ENCODE peak calls at places on chromosomes 16 and 17, in nine cellular contexts. Q is thyroid gland; Y is PC-3; J is CD8-positive, alpha-beta memory T cell; G is A549; B is GM23338; C is IMR-90; T is effector memory CD4-positive, alpha-beta T cell; A is neuronal stem cell. X is an unnamed sample.

GRCh38 chr16:57564571-57565270 is 22.3 kb downstream of the ADGRG5 start:
- DNase-seq in Q (no peak), Y (no peak), J (no peak), G (no peak), B (no peak), C (peak; percentile 62), T (no peak), A (no peak), X (no peak)

GRCh38 chr16:23348579-23349469 is 46.7 kb downstream of the SCNN1B start:
- DNase-seq in Q (no peak), Y (no peak), J (no peak), G (no peak), B (peak; percentile 79), C (no peak), T (no peak), A (no peak), X (no peak)

GRCh38 chr17:12549499-12549901 is 116.2 kb upstream of the MYOCD start:
- DNase-seq in Q (no peak), Y (no peak), J (no peak), G (no peak), B (no peak), C (peak; percentile 72), T (no peak), A (no peak), X (no peak)

GRCh38 chr17:82217120-82217529 is 4.5 kb upstream of the CCDC57 start:
- DNase-seq in Q (no peak), Y (no peak), J (no peak), G (no peak), B (no peak), C (no peak), T (no peak), A (no peak), X (no peak)

GRCh38 chr17:81519284-81520020 is 6.9 kb upstream of the ACTG1 start:
- DNase-seq in Q (peak; percentile 89), Y (peak; percentile 90), J (peak; percentile 65), G (peak; percentile 61), B (peak; percentile 78), C (no peak), T (peak; percentile 65), A (no peak), X (peak; percentile 78)

GRCh38 chr17:67200727-67201301 is 44.2 kb downstream of the HELZ start:
- DNase-seq in Q (no peak), Y (peak; percentile 53), J (no peak), G (peak; percentile 58), B (peak; percentile 58), C (no peak), T (no peak), A (no peak), X (no peak)

GRCh38 chr17:73624496-73624988 is 19.7 kb downstream of the SDK2 start:
- DNase-seq in Q (no peak), Y (no peak), J (no peak), G (no peak), B (no peak), C (no peak), T (no peak), A (no peak), X (no peak)

GRCh38 chr17:29664743-29665479 is 42.2 kb upstream of the CORO6 start:
- DNase-seq in Q (no peak), Y (peak; percentile 80), J (no peak), G (peak; percentile 22), B (no peak), C (peak; percentile 73), T (no peak), A (no peak), X (peak; percentile 30)

GRCh38 chr17:42111901-42112551 is 488 bp downstream of the DHX58 start:
- DNase-seq in Q (peak; percentile 54), Y (no peak), J (no peak), G (no peak), B (no peak), C (peak; percentile 17), T (peak; percentile 15), A (no peak), X (peak; percentile 82)

GRCh38 chr17:72461757-72462156 is 340.9 kb downstream of the SOX9 start:
- DNase-seq in Q (no peak), Y (no peak), J (no peak), G (no peak), B (no peak), C (no peak), T (no peak), A (no peak), X (no peak)

GRCh38 chr17:57636274-57636673 is 108.8 kb downstream of the CCDC182 start:
- DNase-seq in Q (no peak), Y (no peak), J (no peak), G (no peak), B (no peak), C (no peak), T (no peak), A (no peak), X (no peak)

DNA sequence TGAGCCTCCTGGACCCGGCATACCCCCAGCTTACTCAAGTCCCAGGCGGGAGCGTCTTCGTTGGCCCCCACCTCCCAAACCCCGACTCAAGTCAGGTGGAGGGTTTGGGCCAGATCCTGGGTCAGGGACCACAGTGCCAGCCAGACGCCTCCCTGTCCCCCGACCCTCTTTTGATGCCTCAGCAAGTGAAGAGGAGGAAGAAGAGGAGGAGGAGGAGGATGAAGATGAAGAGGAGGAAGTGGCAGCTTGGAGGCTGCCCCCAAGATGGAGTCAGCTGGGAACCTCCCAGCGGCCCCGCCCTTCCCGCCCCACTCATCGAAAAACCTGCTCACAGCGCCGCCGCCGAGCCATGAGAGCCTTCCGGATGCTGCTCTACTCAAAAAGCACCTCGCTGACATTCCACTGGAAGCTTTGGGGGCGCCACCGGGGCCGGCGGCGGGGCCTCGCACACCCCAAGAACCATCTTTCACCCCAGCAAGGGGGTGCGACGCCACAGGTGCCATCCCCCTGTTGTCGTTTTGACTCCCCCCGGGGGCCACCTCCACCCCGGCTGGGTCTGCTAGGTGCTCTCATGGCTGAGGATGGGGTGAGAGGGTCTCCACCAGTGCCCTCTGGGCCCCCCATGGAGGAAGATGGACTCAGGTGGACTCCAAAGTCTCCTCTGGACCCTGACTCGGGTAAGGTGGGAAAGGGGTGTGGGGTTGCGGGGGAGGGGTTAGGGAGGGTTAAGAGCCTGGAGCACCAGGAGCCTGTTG is 1.6 kb downstream of the SENP3 start:
- DNase-seq in Q (no peak), Y (no peak), J (no peak), G (no peak), B (peak; percentile 29), C (no peak), T (no peak), A (no peak), X (no peak)
- H3K27ac ChIP-seq in Q (no peak overlapping the region), Y (no peak overlapping the region), J (peak overlapping the region; percentile 94), G (peak overlapping the region; percentile 97), B (no peak overlapping the region), C (no peak overlapping the region), T (peak overlapping the region; percentile 97), A (no peak overlapping the region), X (no peak overlapping the region)

GRCh38 chr16:3135120-3135715 is 389 bp downstream of the ZNF213 start:
- DNase-seq in Q (no peak), Y (no peak), J (no peak), G (no peak), B (no peak), C (no peak), T (no peak), A (no peak), X (peak; percentile 30)

GRCh38 chr16:3138823-3139426 is 4.1 kb downstream of the ZNF213 start:
- DNase-seq in Q (no peak), Y (no peak), J (no peak), G (no peak), B (no peak), C (no peak), T (no peak), A (no peak), X (no peak)

GRCh38 chr16:3137267-3137666 is 2.4 kb downstream of the ZNF213 start:
- DNase-seq in Q (no peak), Y (no peak), J (no peak), G (no peak), B (no peak), C (no peak), T (no peak), A (no peak), X (no peak)

GRCh38 chr16:3140603-3141427 is 6.0 kb downstream of the ZNF213 start:
- DNase-seq in Q (no peak), Y (no peak), J (no peak), G (no peak), B (no peak), C (no peak), T (no peak), A (no peak), X (no peak)

DNA sequence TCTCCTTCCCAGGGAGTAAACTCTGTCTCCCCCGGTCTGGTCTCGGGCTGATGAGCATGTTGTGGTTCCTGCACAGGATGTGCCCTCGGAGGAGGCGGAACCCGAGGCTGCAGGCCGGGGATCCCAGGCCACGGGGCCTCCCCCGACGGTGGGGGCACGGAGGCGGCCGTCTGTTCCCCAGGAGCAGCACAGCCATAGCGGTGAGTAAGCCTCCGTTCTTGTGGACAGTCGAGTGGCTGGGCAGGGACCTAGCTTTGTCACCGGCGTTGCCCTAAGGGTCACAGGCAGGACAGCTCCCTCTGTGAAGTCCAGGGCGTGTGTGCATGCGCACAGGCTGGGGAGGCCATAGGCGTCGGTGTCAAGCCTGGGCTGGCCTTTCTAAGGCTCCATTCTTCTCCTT is 3.5 kb downstream of the ZNF213 start:
- DNase-seq in Q (no peak), Y (no peak), J (no peak), G (no peak), B (no peak), C (no peak), T (no peak), A (no peak), X (no peak)
- H3K4me3 ChIP-seq in Q (no peak overlapping the region), Y (no peak overlapping the region), J (no peak overlapping the region), G (no peak overlapping the region), B (no peak overlapping the region), C (no peak overlapping the region), T (no peak overlapping the region), A (no peak overlapping the region), X (no peak overlapping the region)

GRCh38 chr17:18105595-18105994 is 3.0 kb upstream of the MYO15A start:
- DNase-seq in Q (no peak), Y (no peak), J (no peak), G (no peak), B (no peak), C (no peak), T (no peak), A (no peak), X (no peak)
- H3K27ac ChIP-seq in Q (no peak overlapping the region), Y (no peak overlapping the region), J (no peak overlapping the region), G (no peak overlapping the region), B (no peak overlapping the region), C (no peak overlapping the region), T (no peak overlapping the region), A (no peak overlapping the region), X (no peak overlapping the region)

GRCh38 chr17:40962059-40962561 is 4.6 kb downstream of the KRT39 start:
- DNase-seq in Q (no peak), Y (no peak), J (no peak), G (no peak), B (no peak), C (no peak), T (no peak), A (no peak), X (no peak)

GRCh38 chr17:40958086-40958953 is 8.4 kb downstream of the KRT39 start:
- DNase-seq in Q (no peak), Y (peak; percentile 82), J (no peak), G (no peak), B (peak; percentile 65), C (no peak), T (no peak), A (no peak), X (no peak)

GRCh38 chr17:40961586-40961985 is 5.2 kb downstream of the KRT39 start:
- DNase-seq in Q (no peak), Y (no peak), J (no peak), G (no peak), B (no peak), C (no peak), T (no peak), A (no peak), X (no peak)

GRCh38 chr17:40956401-40957254 is 10.1 kb downstream of the KRT39 start:
- DNase-seq in Q (no peak), Y (peak; percentile 96), J (no peak), G (no peak), B (no peak), C (peak; percentile 100), T (no peak), A (no peak), X (no peak)

GRCh38 chr17:40960144-40960543 is 6.6 kb downstream of the KRT39 start:
- DNase-seq in Q (no peak), Y (no peak), J (no peak), G (no peak), B (peak; percentile 17), C (peak; percentile 51), T (no peak), A (no peak), X (no peak)
- H3K4me3 ChIP-seq in Q (no peak overlapping the region), Y (no peak overlapping the region), J (no peak overlapping the region), G (no peak overlapping the region), B (no peak overlapping the region), C (no peak overlapping the region), T (no peak overlapping the region), A (no peak overlapping the region), X (no peak overlapping the region)

X was measured in small intestine.